ENCODE peak calls at places on chromosomes 6 and 20, in seven cellular contexts. One of them, this sample, is unnamed.

GRCh38 chr6:128311944-128312570 is 208.3 kb downstream of the PTPRK start:
- DNase-seq in A549: no peak
- DNase-seq in mammary epithelial cell: no peak
- DNase-seq in GM06990: no peak
- DNase-seq in fibroblast of the aortic adventitia: no peak
- DNase-seq in lower leg skin: no peak
- DNase-seq in astrocyte of the cerebellum: no peak
- DNase-seq in this sample: no peak

GRCh38 chr6:34657307-34657978 is 39.1 kb downstream of the ILRUN start:
- DNase-seq in A549: peak
- DNase-seq in mammary epithelial cell: peak
- DNase-seq in GM06990: no peak
- DNase-seq in fibroblast of the aortic adventitia: peak
- DNase-seq in lower leg skin: no peak
- DNase-seq in astrocyte of the cerebellum: peak
- DNase-seq in this sample: peak

GRCh38 chr20:58721951-58722371 is 29.4 kb downstream of the NPEPL1 start:
- DNase-seq in A549: no peak
- DNase-seq in mammary epithelial cell: no peak
- DNase-seq in GM06990: no peak
- DNase-seq in fibroblast of the aortic adventitia: no peak
- DNase-seq in lower leg skin: peak
- DNase-seq in astrocyte of the cerebellum: no peak
- DNase-seq in this sample: no peak

GRCh38 chr20:3980260-3981131 is 34.9 kb downstream of the RNF24 start:
- DNase-seq in A549: peak
- DNase-seq in mammary epithelial cell: peak
- DNase-seq in GM06990: peak
- DNase-seq in fibroblast of the aortic adventitia: peak
- DNase-seq in lower leg skin: no peak
- DNase-seq in astrocyte of the cerebellum: peak
- DNase-seq in this sample: no peak

GRCh38 chr20:40587038-40587437 is 102.0 kb downstream of the MAFB start:
- DNase-seq in A549: no peak
- DNase-seq in mammary epithelial cell: no peak
- DNase-seq in GM06990: no peak
- DNase-seq in fibroblast of the aortic adventitia: no peak
- DNase-seq in lower leg skin: no peak
- DNase-seq in astrocyte of the cerebellum: no peak
- DNase-seq in this sample: no peak

GRCh38 chr20:9711872-9712271 is 127.0 kb downstream of the PAK5 start:
- DNase-seq in A549: no peak
- DNase-seq in mammary epithelial cell: no peak
- DNase-seq in GM06990: no peak
- DNase-seq in fibroblast of the aortic adventitia: no peak
- DNase-seq in lower leg skin: no peak
- DNase-seq in astrocyte of the cerebellum: no peak
- DNase-seq in this sample: no peak

GRCh38 chr6:6932968-6933367 is 174.8 kb upstream of the RREB1 start:
- DNase-seq in A549: no peak
- DNase-seq in mammary epithelial cell: no peak
- DNase-seq in GM06990: no peak
- DNase-seq in fibroblast of the aortic adventitia: no peak
- DNase-seq in lower leg skin: no peak
- DNase-seq in astrocyte of the cerebellum: no peak
- DNase-seq in this sample: no peak

GRCh38 chr20:61260905-61261304 is 8.8 kb downstream of the CDH4 start:
- DNase-seq in A549: no peak
- DNase-seq in mammary epithelial cell: peak
- DNase-seq in GM06990: no peak
- DNase-seq in fibroblast of the aortic adventitia: no peak
- DNase-seq in lower leg skin: no peak
- DNase-seq in astrocyte of the cerebellum: no peak
- DNase-seq in this sample: no peak

GRCh38 chr6:63634630-63635029 is 972 bp upstream of the PHF3 start:
- DNase-seq in A549: no peak
- DNase-seq in mammary epithelial cell: no peak
- DNase-seq in GM06990: no peak
- DNase-seq in fibroblast of the aortic adventitia: no peak
- DNase-seq in lower leg skin: no peak
- DNase-seq in astrocyte of the cerebellum: no peak
- DNase-seq in this sample: no peak

GRCh38 chr20:5413394-5413793 is 96.6 kb upstream of the PROKR2 start:
- DNase-seq in A549: no peak
- DNase-seq in mammary epithelial cell: no peak
- DNase-seq in GM06990: no peak
- DNase-seq in fibroblast of the aortic adventitia: no peak
- DNase-seq in lower leg skin: no peak
- DNase-seq in astrocyte of the cerebellum: no peak
- DNase-seq in this sample: no peak

GRCh38 chr20:34982270-34983088 is 26.8 kb downstream of the MYH7B start:
- DNase-seq in A549: no peak
- DNase-seq in mammary epithelial cell: no peak
- DNase-seq in GM06990: no peak
- DNase-seq in fibroblast of the aortic adventitia: no peak
- DNase-seq in lower leg skin: no peak
- DNase-seq in astrocyte of the cerebellum: no peak
- DNase-seq in this sample: no peak

GRCh38 chr6:21846541-21847451 is 253.2 kb downstream of the SOX4 start:
- DNase-seq in A549: no peak
- DNase-seq in mammary epithelial cell: no peak
- DNase-seq in GM06990: peak
- DNase-seq in fibroblast of the aortic adventitia: no peak
- DNase-seq in lower leg skin: no peak
- DNase-seq in astrocyte of the cerebellum: no peak
- DNase-seq in this sample: no peak

GRCh38 chr6:19811397-19812079 is 25.6 kb upstream of the ID4 start:
- DNase-seq in A549: peak
- DNase-seq in mammary epithelial cell: no peak
- DNase-seq in GM06990: no peak
- DNase-seq in fibroblast of the aortic adventitia: no peak
- DNase-seq in lower leg skin: no peak
- DNase-seq in astrocyte of the cerebellum: no peak
- DNase-seq in this sample: no peak

GRCh38 chr20:47043076-47043475 is 148.4 kb downstream of the EYA2 start:
- DNase-seq in A549: no peak
- DNase-seq in mammary epithelial cell: no peak
- DNase-seq in GM06990: no peak
- DNase-seq in fibroblast of the aortic adventitia: no peak
- DNase-seq in lower leg skin: no peak
- DNase-seq in astrocyte of the cerebellum: no peak
- DNase-seq in this sample: no peak

GRCh38 chr6:130381459-130382380 is 15.9 kb downstream of the TMEM200A start:
- DNase-seq in A549: no peak
- DNase-seq in mammary epithelial cell: no peak
- DNase-seq in GM06990: no peak
- DNase-seq in fibroblast of the aortic adventitia: no peak
- DNase-seq in lower leg skin: no peak
- DNase-seq in astrocyte of the cerebellum: no peak
- DNase-seq in this sample: no peak

GRCh38 chr20:20023395-20023794 is 6.2 kb downstream of the NAA20 start:
- DNase-seq in A549: no peak
- DNase-seq in mammary epithelial cell: no peak
- DNase-seq in GM06990: no peak
- DNase-seq in fibroblast of the aortic adventitia: no peak
- DNase-seq in lower leg skin: no peak
- DNase-seq in astrocyte of the cerebellum: no peak
- DNase-seq in this sample: no peak

GRCh38 chr6:147126618-147127022 is 77.6 kb upstream of the STXBP5 start:
- DNase-seq in A549: no peak
- DNase-seq in mammary epithelial cell: no peak
- DNase-seq in GM06990: no peak
- DNase-seq in fibroblast of the aortic adventitia: peak
- DNase-seq in lower leg skin: no peak
- DNase-seq in astrocyte of the cerebellum: no peak
- DNase-seq in this sample: no peak

GRCh38 chr6:11149551-11149950 is 38.0 kb upstream of the ERVFRD-1 start:
- DNase-seq in A549: no peak
- DNase-seq in mammary epithelial cell: no peak
- DNase-seq in GM06990: no peak
- DNase-seq in fibroblast of the aortic adventitia: no peak
- DNase-seq in lower leg skin: no peak
- DNase-seq in astrocyte of the cerebellum: no peak
- DNase-seq in this sample: no peak

GRCh38 chr6:124490123-124490522 is 472.1 kb upstream of the RNF217 start:
- DNase-seq in A549: no peak
- DNase-seq in mammary epithelial cell: no peak
- DNase-seq in GM06990: no peak
- DNase-seq in fibroblast of the aortic adventitia: no peak
- DNase-seq in lower leg skin: no peak
- DNase-seq in astrocyte of the cerebellum: no peak
- DNase-seq in this sample: no peak

GRCh38 chr6:167244064-167244949 is 46.8 kb upstream of the UNC93A start:
- DNase-seq in A549: no peak
- DNase-seq in mammary epithelial cell: no peak
- DNase-seq in GM06990: no peak
- DNase-seq in fibroblast of the aortic adventitia: no peak
- DNase-seq in lower leg skin: peak
- DNase-seq in astrocyte of the cerebellum: no peak
- DNase-seq in this sample: no peak

GRCh38 chr20:44979090-44979621 is 12.8 kb downstream of the STK4 start:
- DNase-seq in A549: no peak
- DNase-seq in mammary epithelial cell: no peak
- DNase-seq in GM06990: peak
- DNase-seq in fibroblast of the aortic adventitia: no peak
- DNase-seq in lower leg skin: no peak
- DNase-seq in astrocyte of the cerebellum: no peak
- DNase-seq in this sample: no peak
- H3K4me3 ChIP-seq in A549: no peak
- H3K4me3 ChIP-seq in mammary epithelial cell: no peak
- H3K4me3 ChIP-seq in GM06990: no peak
- H3K4me3 ChIP-seq in fibroblast of the aortic adventitia: no peak
- H3K4me3 ChIP-seq in lower leg skin: no peak
- H3K4me3 ChIP-seq in astrocyte of the cerebellum: no peak
- H3K4me3 ChIP-seq in this sample: no peak

DNA sequence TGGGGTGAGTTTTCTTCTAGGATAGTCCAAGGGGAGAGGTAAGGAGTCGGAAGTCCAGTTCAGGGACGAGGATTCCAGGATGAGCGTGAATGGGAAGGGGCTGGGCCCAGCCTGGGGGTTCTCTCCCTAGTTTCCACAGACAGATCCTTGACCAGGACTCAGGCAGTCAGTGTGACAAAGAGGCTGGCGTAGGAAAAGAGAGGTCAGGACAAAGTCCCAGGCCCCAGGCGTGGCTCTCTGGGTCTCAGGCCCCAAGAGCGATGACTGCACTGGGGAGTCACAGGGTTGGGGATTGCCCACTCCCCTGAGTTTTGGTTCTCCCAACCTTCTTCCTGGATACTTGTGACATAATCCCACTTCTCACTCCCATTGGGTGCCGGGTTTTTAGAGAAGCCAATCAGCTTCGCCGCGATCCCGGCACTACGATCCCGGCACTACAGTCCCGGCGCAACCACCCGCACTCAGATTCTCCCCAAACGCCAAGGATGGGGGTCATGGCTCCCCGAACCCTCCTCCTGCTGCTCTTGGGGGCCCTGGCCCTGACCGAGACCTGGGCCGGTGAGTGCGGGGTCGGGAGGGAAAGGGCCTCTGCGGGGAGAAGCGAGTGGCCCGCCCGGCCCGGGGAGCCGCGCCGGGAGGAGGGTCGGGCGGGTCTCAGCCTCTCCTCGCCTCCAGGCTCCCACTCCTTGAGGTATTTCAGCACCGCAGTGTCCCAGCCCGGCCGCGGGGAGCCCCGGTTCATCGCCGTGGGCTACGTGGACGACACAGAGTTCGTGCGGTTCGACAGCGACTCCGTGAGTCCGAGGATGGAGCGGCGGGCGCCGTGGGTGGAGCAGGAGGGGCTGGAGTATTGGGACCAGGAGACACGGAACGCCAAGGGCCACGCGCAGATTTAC is 46.2 kb upstream of the TRIM26 start:
- DNase-seq in A549: peak
- DNase-seq in mammary epithelial cell: peak
- DNase-seq in GM06990: peak
- DNase-seq in fibroblast of the aortic adventitia: peak
- DNase-seq in lower leg skin: peak
- DNase-seq in astrocyte of the cerebellum: peak
- DNase-seq in this sample: no peak
- TF ChIP-seq CTCF in A549: peak
- TF ChIP-seq CTCF in mammary epithelial cell: peak
- TF ChIP-seq CTCF in GM06990: peak
- TF ChIP-seq CTCF in fibroblast of the aortic adventitia: peak
- TF ChIP-seq CTCF in lower leg skin: no peak
- TF ChIP-seq CTCF in astrocyte of the cerebellum: peak
- TF ChIP-seq CTCF in this sample: peak

GRCh38 chr6:51214442-51214841 is 395.8 kb downstream of the TFAP2B start:
- DNase-seq in A549: no peak
- DNase-seq in mammary epithelial cell: no peak
- DNase-seq in GM06990: no peak
- DNase-seq in fibroblast of the aortic adventitia: no peak
- DNase-seq in lower leg skin: no peak
- DNase-seq in astrocyte of the cerebellum: no peak
- DNase-seq in this sample: no peak
- H3K4me3 ChIP-seq in A549: no peak
- H3K4me3 ChIP-seq in mammary epithelial cell: no peak
- H3K4me3 ChIP-seq in GM06990: no peak
- H3K4me3 ChIP-seq in fibroblast of the aortic adventitia: no peak
- H3K4me3 ChIP-seq in lower leg skin: no peak
- H3K4me3 ChIP-seq in astrocyte of the cerebellum: no peak
- H3K4me3 ChIP-seq in this sample: no peak

DNA sequence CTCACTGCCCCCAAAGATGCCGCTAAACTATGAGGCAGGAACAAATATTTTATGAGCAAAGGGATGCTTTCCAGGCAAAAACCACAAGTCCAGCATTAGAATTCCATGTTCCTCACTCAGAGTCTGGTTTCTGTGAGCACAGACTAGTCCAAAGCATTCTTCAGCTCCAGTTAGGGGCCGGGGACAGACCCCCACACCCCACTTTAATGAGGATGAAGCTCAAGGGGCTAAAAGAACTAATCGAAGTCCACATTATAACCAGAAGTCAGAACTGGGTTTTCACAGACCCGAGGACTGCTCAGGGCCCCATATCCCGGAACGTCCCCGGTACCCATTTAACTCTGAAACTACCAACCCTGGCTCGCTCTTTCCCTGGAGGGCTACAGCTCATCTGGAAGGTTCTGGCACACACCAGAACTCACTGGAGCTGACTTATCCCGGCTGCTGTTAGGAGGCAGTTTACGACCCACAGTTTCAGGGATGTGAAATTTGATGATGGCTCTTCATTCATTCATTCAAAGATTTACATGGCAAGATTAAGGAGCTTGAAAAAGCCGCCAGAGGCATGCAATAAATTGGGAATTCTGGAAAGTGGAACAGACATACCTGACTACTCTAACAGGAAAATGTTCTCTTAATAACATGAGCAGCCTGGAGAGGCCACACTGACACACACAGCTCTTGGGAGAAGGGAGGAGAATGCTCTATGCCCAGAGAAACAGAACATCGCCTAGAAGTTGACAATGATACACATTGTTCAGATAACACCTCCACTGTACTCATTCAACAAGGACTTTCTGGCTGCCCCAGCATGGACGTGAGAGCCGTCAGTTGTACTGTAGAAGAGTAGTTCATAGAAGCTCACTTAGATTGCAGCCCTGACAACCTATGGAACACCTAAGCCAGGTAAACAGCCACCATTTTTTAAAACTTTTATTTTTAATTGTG is 29.2 kb downstream of the BMP7 start:
- DNase-seq in A549: no peak
- DNase-seq in mammary epithelial cell: no peak
- DNase-seq in GM06990: no peak
- DNase-seq in fibroblast of the aortic adventitia: no peak
- DNase-seq in lower leg skin: no peak
- DNase-seq in astrocyte of the cerebellum: no peak
- DNase-seq in this sample: no peak
- TF ChIP-seq CTCF in A549: no peak
- TF ChIP-seq CTCF in mammary epithelial cell: no peak
- TF ChIP-seq CTCF in GM06990: no peak
- TF ChIP-seq CTCF in fibroblast of the aortic adventitia: no peak
- TF ChIP-seq CTCF in lower leg skin: no peak
- TF ChIP-seq CTCF in astrocyte of the cerebellum: no peak
- TF ChIP-seq CTCF in this sample: no peak